ENCODE peak calls at places on chromosomes 16 and 17, in nine cellular contexts. I, T, B, X, S, Q, C, P and G are unnamed samples.
A peak's percentile ranks its signal among the peaks of the same experiment; 100 is the strongest.

GRCh38 chr17:61809816-61810392 is 53.4 kb downstream of the BRIP1 start:
- DNase-seq in I (no peak), T (no peak), B (no peak), X (no peak), S (peak; percentile 52), Q (no peak), C (peak; percentile 82), P (no peak), G (peak; percentile 45)

GRCh38 chr16:85437161-85438052 is 175.7 kb upstream of the GSE1 start:
- DNase-seq in I (no peak), T (no peak), B (no peak), X (no peak), S (no peak), Q (no peak), C (peak; percentile 19), P (no peak), G (peak; percentile 63)

GRCh38 chr17:66313995-66314659 is 11.7 kb downstream of the PRKCA start:
- DNase-seq in I (no peak), T (no peak), B (no peak), X (no peak), S (no peak), Q (no peak), C (no peak), P (peak; percentile 35), G (no peak)

GRCh38 chr16:10895053-10895946 is 18.3 kb downstream of the CIITA start:
- DNase-seq in I (peak; percentile 49), T (no peak), B (peak; percentile 48), X (no peak), S (peak; percentile 12), Q (no peak), C (peak; percentile 41), P (peak; percentile 44), G (peak; percentile 41)

GRCh38 chr17:48577330-48577945 is 712 bp downstream of the HOXB4 start:
- DNase-seq in I (no peak), T (no peak), B (no peak), X (no peak), S (peak; percentile 54), Q (no peak), C (no peak), P (no peak), G (no peak)

GRCh38 chr17:33267881-33268548 is 25.1 kb downstream of the ASIC2 start:
- DNase-seq in I (no peak), T (no peak), B (no peak), X (no peak), S (no peak), Q (no peak), C (no peak), P (no peak), G (no peak)

GRCh38 chr17:28749516-28750177 is 5.8 kb downstream of the TRAF4 start:
- DNase-seq in I (no peak), T (no peak), B (no peak), X (no peak), S (no peak), Q (no peak), C (no peak), P (no peak), G (no peak)

GRCh38 chr17:17511971-17512858 is 16.0 kb upstream of the RASD1 start:
- DNase-seq in I (no peak), T (no peak), B (peak; percentile 53), X (peak; percentile 55), S (peak; percentile 85), Q (no peak), C (peak; percentile 91), P (no peak), G (peak; percentile 79)

GRCh38 chr17:73722163-73722562 is 77.9 kb upstream of the SDK2 start:
- DNase-seq in I (no peak), T (no peak), B (no peak), X (no peak), S (no peak), Q (peak; percentile 11), C (no peak), P (peak; percentile 29), G (no peak)

GRCh38 chr16:11403534-11403795 is 58.2 kb downstream of the RMI2 start:
- DNase-seq in I (no peak), T (no peak), B (no peak), X (no peak), S (no peak), Q (no peak), C (no peak), P (no peak), G (no peak)

GRCh38 chr16:19542138-19542821 is 13.2 kb upstream of the VPS35L start:
- DNase-seq in I (no peak), T (no peak), B (no peak), X (no peak), S (no peak), Q (no peak), C (no peak), P (no peak), G (no peak)

GRCh38 chr17:81711814-81712467 is at the start of gene SLC25A10:
- DNase-seq in I (peak; percentile 58), T (peak; percentile 41), B (peak; percentile 94), X (peak; percentile 93), S (peak; percentile 82), Q (peak; percentile 68), C (peak; percentile 72), P (peak; percentile 89), G (peak; percentile 78)

GRCh38 chr17:66547170-66547865 is 244.9 kb downstream of the PRKCA start:
- DNase-seq in I (no peak), T (no peak), B (no peak), X (no peak), S (no peak), Q (no peak), C (no peak), P (peak; percentile 20), G (no peak)

GRCh38 chr16:9449597-9449996 is 358.2 kb downstream of the HAPSTR1 start:
- DNase-seq in I (no peak), T (no peak), B (no peak), X (no peak), S (no peak), Q (no peak), C (no peak), P (no peak), G (no peak)

GRCh38 chr17:77045441-77046041 is 95.2 kb upstream of the SEC14L1 start:
- DNase-seq in I (no peak), T (no peak), B (peak; percentile 28), X (no peak), S (peak; percentile 96), Q (no peak), C (peak; percentile 7), P (no peak), G (no peak)

GRCh38 chr16:86777098-86777946 is 199.0 kb downstream of the FOXL1 start:
- DNase-seq in I (no peak), T (no peak), B (no peak), X (no peak), S (no peak), Q (no peak), C (peak; percentile 59), P (no peak), G (no peak)

GRCh38 chr16:9787717-9788116 is 394.5 kb downstream of the GRIN2A start:
- DNase-seq in I (peak; percentile 9), T (no peak), B (no peak), X (no peak), S (no peak), Q (no peak), C (no peak), P (no peak), G (no peak)